ENCODE peak calls at places on chromosomes 5 and 9, in five cellular contexts. C, R, T, F and X are unnamed samples.

GRCh38 chr9:110257097-110257955 is 1.0 kb upstream of the TXN start:
- DNase-seq in T (peak; percentile 38), R (no peak), C (no peak), F (peak; percentile 54), X (no peak)

GRCh38 chr9:89553451-89554020 is 51.3 kb upstream of the GADD45G start:
- DNase-seq in R (no peak), C (no peak), T (no peak), F (no peak), X (no peak)

GRCh38 chr5:154849261-154849660 is 1.1 kb downstream of the FAXDC2 start:
- DNase-seq in T (no peak), R (no peak), F (no peak), C (no peak), X (no peak)

GRCh38 chr5:1911773-1912235 is 29.1 kb upstream of the IRX4 start:
- DNase-seq in T (no peak), F (no peak), R (no peak), C (no peak), X (no peak)

GRCh38 chr5:113612060-113612496 is 98.6 kb downstream of the YTHDC2 start:
- DNase-seq in T (no peak), F (no peak), R (peak; percentile 13), C (no peak), X (no peak)

GRCh38 chr9:93096131-93096802 is at the start of gene CARD19:
- DNase-seq in C (peak; percentile 34), F (peak; percentile 80), T (peak; percentile 66), R (no peak), X (no peak)

GRCh38 chr5:23428705-23429104 is 78.7 kb upstream of the PRDM9 start:
- DNase-seq in F (no peak), C (no peak), R (no peak), T (no peak), X (no peak)

GRCh38 chr9:99726758-99727157 is 94.9 kb upstream of the NR4A3 start:
- DNase-seq in C (no peak), T (peak; percentile 29), F (no peak), R (no peak), X (no peak)

GRCh38 chr5:178249191-178249989 is 16.8 kb upstream of the PHYKPL start:
- DNase-seq in T (no peak), C (no peak), R (no peak), F (no peak), X (peak; percentile 19)
- TF ChIP-seq CTCF in T (no peak), C (no peak), R (no peak), F (no peak), X (no peak)

GRCh38 chr9:32955655-32956478 is 45.6 kb downstream of the APTX start:
- DNase-seq in F (no peak), R (no peak), T (no peak), C (peak; percentile 30), X (no peak)

GRCh38 chr9:32954642-32955041 is 46.8 kb downstream of the APTX start:
- DNase-seq in R (no peak), F (no peak), C (no peak), T (no peak), X (peak; percentile 43)

GRCh38 chr9:32956606-32957005 is 44.8 kb downstream of the APTX start:
- DNase-seq in C (no peak), F (no peak), T (no peak), R (no peak), X (no peak)
- TF ChIP-seq CTCF in C (no peak), F (no peak), T (no peak), R (no peak), X (no peak)

GRCh38 chr9:73199886-73200285 is 48.2 kb downstream of the ANXA1 start:
- DNase-seq in R (peak; percentile 43), T (no peak), F (no peak), C (peak; percentile 33), X (no peak)
- TF ChIP-seq CTCF in R (peak; percentile 75), T (no peak), F (no peak), C (peak; percentile 13), X (peak; percentile 42)

GRCh38 chr9:71602652-71603051 is 165.7 kb downstream of the CEMIP2 start:
- DNase-seq in F (no peak), R (no peak), C (no peak), T (no peak), X (no peak)

GRCh38 chr9:71608021-71608420 is 160.3 kb downstream of the CEMIP2 start:
- DNase-seq in T (no peak), C (no peak), F (no peak), R (no peak), X (no peak)

GRCh38 chr9:71607571-71607970 is 160.7 kb downstream of the CEMIP2 start:
- DNase-seq in T (no peak), F (no peak), C (no peak), R (no peak), X (peak; percentile 2)

GRCh38 chr9:71608825-71609452 is 159.4 kb downstream of the CEMIP2 start:
- DNase-seq in T (no peak), F (no peak), C (peak; percentile 19), R (no peak), X (no peak)

DNA sequence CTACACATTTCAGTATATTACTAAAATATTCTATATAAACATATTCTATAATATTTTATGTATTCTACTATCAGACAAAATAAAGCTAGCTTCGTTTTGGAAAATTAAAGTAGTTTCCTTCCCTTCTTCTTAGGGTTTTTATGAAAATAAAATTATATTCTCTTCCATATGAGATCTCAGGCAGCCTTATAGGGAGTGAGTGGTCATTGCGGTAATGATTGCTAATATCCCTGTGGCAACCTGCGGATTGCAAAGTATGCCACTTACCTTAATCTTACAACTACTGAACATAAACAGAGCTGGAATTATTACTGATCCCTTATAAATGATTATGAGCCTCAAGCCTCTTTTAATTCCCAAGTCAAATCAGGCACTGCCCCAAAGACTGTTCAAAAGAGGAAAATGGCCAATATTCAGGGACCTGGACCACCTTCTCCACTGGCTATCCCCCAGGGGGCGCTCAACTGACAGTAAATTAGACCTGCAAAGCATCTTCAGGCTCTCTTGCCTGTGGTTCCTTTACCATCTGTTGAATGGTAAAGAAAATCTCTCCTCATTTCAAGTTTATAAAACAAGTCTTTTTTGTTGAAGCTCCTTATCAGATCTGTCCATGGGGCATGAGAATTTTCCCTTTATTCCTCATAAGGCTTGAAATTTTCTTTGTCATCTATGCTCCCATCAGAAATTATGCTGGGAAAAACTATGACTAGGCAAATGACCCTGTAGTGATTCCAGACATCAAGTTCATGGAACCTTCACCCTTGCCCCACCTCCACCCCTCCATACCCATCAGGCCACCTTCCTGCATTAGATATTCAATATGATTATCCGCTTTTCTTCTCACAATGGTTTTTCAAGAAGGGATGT is 163.9 kb downstream of the CEMIP2 start:
- DNase-seq in R (peak; percentile 37), C (peak; percentile 83), F (peak; percentile 85), T (peak; percentile 76), X (peak; percentile 32)
- TF ChIP-seq CTCF in R (peak; percentile 81), C (peak; percentile 81), F (peak; percentile 74), T (peak; percentile 83), X (peak; percentile 81)

DNA sequence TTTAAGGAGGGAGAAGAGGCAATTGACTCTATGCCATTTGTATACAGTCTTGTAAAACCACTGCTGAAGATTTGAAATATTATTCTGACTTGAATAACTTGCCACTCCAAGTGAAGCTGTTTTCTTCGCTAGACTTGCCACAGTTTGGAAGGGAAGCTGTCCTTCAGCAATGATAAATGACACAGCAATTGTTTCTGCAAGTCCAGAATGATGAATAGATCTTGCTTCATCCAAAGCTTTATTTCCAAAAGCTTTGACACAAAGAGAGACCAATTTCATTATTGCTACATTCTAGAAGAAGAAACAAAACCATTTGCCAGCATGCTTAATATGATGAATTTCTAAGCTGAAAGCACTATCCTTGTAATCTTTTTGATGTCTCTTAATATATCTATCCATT is 73.7 kb downstream of the ZNF366 start:
- DNase-seq in R (no peak), T (no peak), F (no peak), C (no peak), X (no peak)
- TF ChIP-seq CTCF in R (no peak), T (no peak), F (no peak), C (no peak), X (no peak)

DNA sequence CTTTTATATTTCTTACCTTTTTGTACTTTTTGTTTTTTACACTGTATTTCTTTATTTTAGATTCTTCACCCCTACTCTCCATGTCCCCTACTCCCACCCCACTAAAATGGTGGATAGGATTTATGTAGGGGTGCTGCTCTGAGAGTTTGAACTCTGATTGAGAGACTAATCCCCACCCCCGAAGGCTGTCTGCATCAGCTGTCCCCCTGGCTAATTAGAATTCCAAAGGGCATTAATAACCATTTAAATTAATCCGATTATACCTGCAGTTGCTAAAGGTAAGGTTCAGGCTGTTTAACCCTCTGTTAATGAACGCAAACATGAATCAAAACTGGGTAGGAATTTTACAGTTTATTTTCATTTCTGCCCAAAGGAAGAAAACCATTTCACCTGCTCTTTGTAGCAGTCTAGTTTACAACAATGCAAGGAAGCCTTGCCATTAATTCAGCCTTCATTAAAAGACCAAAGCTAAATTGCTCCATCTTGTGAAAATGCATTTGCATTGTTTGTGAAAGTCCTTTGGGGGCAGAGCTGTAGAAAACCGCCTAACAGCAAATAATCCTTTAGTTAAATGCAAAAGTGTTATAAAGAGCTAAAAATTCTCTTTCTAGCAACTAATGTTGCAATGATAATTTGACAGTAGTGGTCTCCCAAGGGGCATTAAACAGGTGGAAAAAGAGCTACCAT is 71.2 kb downstream of the ZCCHC7 start:
- DNase-seq in T (no peak), R (no peak), F (no peak), C (no peak), X (no peak)
- TF ChIP-seq CTCF in T (no peak), R (no peak), F (no peak), C (no peak), X (no peak)

DNA sequence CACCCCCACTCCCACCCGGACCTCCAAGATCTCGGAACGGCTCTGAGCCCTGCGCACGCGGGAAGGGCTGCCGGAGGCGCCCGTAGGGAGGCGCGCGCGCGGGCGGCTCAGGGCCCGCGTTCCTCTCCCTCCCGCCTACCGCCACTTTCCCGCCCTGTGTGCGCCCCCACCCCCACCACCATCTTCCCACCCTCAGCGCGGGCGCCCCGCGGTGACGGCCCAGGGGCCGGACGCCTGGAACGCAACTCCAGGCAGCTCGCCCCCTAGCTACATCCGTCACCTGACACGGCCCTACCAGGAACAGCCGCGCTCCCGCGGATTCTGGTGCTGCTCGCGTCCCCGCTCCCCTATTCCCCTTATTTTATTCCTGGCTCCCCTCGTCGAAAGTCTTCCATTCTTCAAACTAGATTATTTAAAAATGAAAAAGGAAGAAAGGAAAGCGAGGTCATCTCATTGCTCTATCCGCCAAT is at the start of gene CDKN2B-AS1:
- DNase-seq in C (peak; percentile 44), R (peak; percentile 65), T (peak; percentile 51), F (peak; percentile 66), X (no peak)
- TF ChIP-seq CTCF in C (no peak), R (peak; percentile 20), T (no peak), F (no peak), X (peak; percentile 14)

DNA sequence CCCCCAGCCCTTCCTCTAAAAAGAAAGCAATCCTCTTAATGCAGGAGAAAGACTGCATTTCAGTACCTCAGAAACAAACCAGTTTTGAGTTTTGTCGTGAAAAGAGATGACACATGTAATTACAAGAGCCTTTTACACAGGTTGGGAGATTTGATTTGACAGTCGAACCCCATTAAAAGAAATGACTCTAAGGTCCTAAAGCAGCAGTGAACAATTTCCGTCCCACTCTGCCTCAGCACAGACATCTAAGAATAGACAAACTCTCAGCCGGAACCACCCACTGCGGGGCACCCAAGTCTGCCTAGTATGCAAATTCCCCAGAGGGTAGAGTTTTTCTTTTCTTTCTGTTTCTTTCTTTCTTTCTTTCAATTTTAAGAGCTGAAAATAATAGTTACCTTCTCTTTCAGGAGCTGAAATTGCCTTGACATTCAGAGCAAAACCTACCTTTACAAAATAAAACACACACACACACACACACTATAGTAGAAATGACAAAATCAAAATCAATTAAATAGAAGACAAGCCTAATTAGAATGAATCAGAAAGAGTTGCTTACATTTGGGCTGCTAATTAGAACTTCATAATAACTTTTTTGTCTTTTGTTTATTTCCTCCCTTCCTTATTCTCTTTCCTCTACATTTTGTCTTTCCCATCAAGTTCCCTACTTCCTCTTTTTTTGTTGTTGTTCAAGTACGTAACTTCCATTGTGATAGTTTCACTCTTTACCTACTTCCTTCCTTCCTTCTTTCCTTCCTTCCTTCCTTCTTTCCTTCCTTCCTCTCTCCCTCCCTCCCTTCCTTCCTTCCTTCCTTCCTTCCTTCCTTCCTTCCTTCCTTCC is 65.1 kb downstream of the BASP1 start:
- DNase-seq in R (no peak), F (no peak), T (no peak), C (no peak), X (no peak)
- TF ChIP-seq CTCF in R (no peak), F (no peak), T (no peak), C (no peak), X (no peak)